ENCODE peak calls at places on chromosomes 11 and 22, in seven cellular contexts. M is HCT116, P is SK-N-SH, U is K562, K is GM12878, O is H1, H is HepG2. Y is an unnamed sample.

GRCh38 chr22:22938672-22939536 is 51.3 kb downstream of the IGLL5 start:
- DNase-seq in H (no peak), P (no peak), M (no peak), O (no peak), K (no peak), U (no peak), Y (no peak)

GRCh38 chr22:24183321-24184031 is 2.2 kb downstream of the SUSD2 start:
- DNase-seq in M (no peak), U (no peak), O (no peak), P (no peak), H (no peak), K (no peak), Y (no peak)

GRCh38 chr22:32079110-32080089 is 36.3 kb downstream of the SLC5A1 start:
- DNase-seq in M (peak; percentile 41), U (no peak), H (no peak), K (no peak), P (no peak), O (peak; percentile 19), Y (peak; percentile 43)

GRCh38 chr11:1139441-1140066 is 18.2 kb upstream of the MUC5AC start:
- DNase-seq in K (no peak), P (no peak), U (no peak), M (no peak), O (no peak), H (no peak), Y (no peak)

GRCh38 chr11:116733959-116734517 is 38.7 kb downstream of the BUD13 start:
- DNase-seq in M (no peak), K (no peak), H (no peak), P (no peak), U (no peak), O (no peak), Y (no peak)

GRCh38 chr11:114027941-114028340 is 31.6 kb upstream of the ZBTB16 start:
- DNase-seq in M (no peak), U (no peak), H (no peak), O (no peak), P (no peak), K (no peak), Y (no peak)

GRCh38 chr11:9158898-9159391 is 67.5 kb upstream of the SCUBE2 start:
- DNase-seq in K (no peak), H (no peak), O (no peak), P (no peak), U (no peak), M (no peak), Y (no peak)

GRCh38 chr22:17785185-17786184 is 11.2 kb upstream of the BID start:
- DNase-seq in K (no peak), U (peak; percentile 86), O (peak; percentile 74), M (peak; percentile 41), H (peak; percentile 72), P (no peak), Y (peak; percentile 82)

GRCh38 chr22:37545703-37546435 is 14.4 kb upstream of the CDC42EP1 start:
- DNase-seq in K (no peak), U (no peak), H (peak; percentile 91), P (no peak), M (no peak), O (peak; percentile 77), Y (peak; percentile 43)

GRCh38 chr22:38953577-38954413 is 3.6 kb upstream of the APOBEC3A start:
- DNase-seq in H (no peak), P (no peak), K (peak; percentile 85), O (no peak), U (no peak), M (no peak), Y (no peak)

GRCh38 chr11:131924001-131924400 is 553.6 kb downstream of the NTM start:
- DNase-seq in U (no peak), O (no peak), K (peak; percentile 16), H (no peak), P (no peak), M (no peak), Y (no peak)

GRCh38 chr11:111336582-111337256 is 38.4 kb downstream of the POU2AF3 start:
- DNase-seq in O (no peak), U (no peak), K (no peak), H (peak; percentile 45), M (no peak), P (no peak), Y (peak; percentile 45)
- TF ChIP-seq JUND in O (no peak), U (no peak), K (no peak), H (no peak), M (no peak), P (no peak), Y (no peak)

GRCh38 chr22:46788426-46789168 is 26.1 kb downstream of the TBC1D22A start:
- DNase-seq in P (no peak), K (no peak), O (no peak), H (no peak), M (no peak), U (no peak), Y (no peak)
- TF ChIP-seq JUND in P (no peak), K (no peak), O (no peak), H (no peak), M (no peak), U (no peak), Y (no peak)

DNA sequence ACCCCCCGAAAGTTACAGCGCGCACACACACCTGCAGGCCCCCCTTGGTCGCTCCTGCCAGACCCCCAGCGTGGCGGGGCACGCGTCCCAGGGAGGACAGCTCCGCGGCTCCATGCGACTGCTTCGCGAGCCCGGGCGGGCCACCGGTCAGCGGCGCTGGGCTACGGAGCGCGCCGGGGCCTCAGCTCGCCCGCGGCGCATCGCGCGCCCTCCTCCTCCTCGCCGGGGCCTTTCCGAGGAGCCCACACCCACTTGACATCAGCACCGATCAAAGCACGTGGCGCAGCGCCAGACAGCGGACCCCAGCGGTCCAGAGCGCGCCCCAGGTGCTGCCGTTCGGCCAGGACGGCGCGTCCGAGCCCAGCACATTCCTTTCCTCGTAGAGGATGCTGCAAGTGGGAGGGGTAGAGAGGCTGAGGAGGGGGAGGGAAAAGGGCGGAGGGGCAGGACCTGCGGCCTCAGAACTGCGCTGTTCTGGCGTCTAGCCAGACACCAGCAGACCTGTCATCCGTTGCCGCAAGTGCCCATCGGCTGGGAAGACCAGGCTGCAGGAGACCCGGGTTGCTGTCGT is 88.6 kb downstream of the PLEKHA7 start:
- DNase-seq in H (peak; percentile 64), M (peak; percentile 29), O (peak; percentile 61), P (peak; percentile 85), K (no peak), U (no peak), Y (peak; percentile 56)
- TF ChIP-seq JUND in H (no peak), M (no peak), O (no peak), P (no peak), K (no peak), U (no peak), Y (no peak)

DNA sequence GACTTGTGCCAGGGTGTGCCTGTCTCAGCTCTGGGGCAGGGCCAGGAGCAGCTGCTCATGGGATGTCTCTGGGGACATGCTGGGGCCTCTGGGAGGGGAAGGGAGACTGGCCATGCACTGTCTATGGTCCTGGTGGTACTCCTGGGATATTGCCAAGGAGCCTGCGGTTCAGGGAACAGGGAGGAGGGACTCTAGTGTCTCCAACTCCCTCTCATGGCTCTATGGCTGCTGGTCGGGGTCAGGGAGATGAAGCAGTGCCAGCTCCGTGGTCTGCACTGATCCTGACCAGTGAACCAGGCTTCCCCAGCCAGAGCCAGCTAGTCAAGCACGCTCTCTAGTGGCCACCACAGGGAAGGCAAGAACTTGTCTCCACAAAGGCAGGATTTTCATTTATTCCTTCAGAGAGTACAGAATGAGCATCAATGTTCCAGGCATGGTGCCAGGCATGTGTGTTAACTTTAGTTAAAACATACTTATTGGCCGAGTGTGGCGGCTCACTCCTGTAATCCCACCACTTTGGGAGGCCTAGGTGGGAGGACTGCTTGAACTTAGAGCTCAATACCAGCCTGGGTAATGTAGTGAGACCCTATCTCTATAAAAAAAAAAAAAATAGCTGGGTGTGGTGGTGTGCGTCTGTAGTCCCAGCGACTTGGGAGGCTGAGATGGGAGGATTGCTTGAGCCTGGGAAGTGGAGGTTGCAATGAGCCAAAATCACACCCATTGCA is 2.5 kb upstream of the BEST1 start:
- DNase-seq in U (peak; percentile 80), O (peak; percentile 60), P (peak; percentile 87), M (peak; percentile 62), K (no peak), H (peak; percentile 73), Y (peak; percentile 86)
- TF ChIP-seq JUND in U (peak; percentile 15), O (no peak), P (no peak), M (no peak), K (no peak), H (no peak), Y (no peak)

DNA sequence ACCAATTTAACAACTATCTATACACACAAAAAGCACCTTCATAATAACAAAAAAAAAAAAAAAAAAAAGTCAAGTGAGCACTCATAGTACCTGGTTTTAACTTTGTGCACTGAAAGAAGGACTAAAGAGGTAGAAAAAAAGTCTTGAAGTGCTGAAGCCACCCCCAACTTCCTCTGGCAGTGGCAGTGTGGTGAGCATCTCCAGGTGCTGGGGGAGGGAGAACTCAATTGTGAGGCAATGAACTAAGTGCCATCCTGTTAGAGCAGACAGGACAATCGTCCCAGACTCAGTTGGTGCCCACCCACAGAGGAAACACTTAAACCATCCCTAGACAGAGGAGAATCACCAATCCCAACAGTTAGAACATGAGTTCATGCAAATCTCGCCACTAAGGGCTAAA is 22.7 kb upstream of the OR52M1 start:
- DNase-seq in H (no peak), O (no peak), M (no peak), K (no peak), U (no peak), P (no peak), Y (no peak)
- TF ChIP-seq JUND in H (no peak), O (no peak), M (no peak), K (no peak), U (no peak), P (no peak), Y (no peak)

GRCh38 chr11:16792426-16792825 is 54.0 kb downstream of the C11orf58 start:
- DNase-seq in K (no peak), P (no peak), M (no peak), H (no peak), U (no peak), O (no peak), Y (no peak)

GRCh38 chr11:16793511-16793910 is 55.1 kb downstream of the C11orf58 start:
- DNase-seq in H (no peak), K (no peak), P (no peak), M (no peak), O (no peak), U (no peak), Y (no peak)

GRCh38 chr11:16794047-16794818 is 55.8 kb downstream of the C11orf58 start:
- DNase-seq in M (no peak), O (no peak), P (no peak), H (no peak), K (no peak), U (no peak), Y (no peak)

GRCh38 chr11:16791494-16791961 is 53.1 kb downstream of the C11orf58 start:
- DNase-seq in O (no peak), P (no peak), U (no peak), M (peak; percentile 62), K (no peak), H (peak; percentile 24), Y (no peak)

DNA sequence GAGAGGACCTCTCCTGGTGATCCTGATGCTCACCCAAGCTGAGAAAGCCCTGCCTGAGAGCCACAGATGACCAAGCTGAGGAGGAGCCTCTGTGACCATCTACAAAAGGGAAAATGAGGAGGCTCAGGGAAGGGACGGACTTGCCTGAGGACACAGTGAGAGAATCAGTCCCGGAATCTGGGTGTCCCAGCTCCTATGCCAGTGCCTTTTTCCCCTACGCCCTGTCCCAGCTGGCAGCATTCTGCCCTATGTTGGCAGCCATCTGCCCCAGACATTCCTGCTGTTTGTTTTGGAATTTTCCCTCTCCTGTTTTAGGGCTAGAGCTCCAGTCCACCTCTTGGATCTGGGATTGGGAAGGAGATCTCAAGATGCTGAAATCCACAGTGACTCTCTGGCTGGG is 54.6 kb downstream of the C11orf58 start:
- DNase-seq in K (no peak), O (no peak), U (no peak), H (no peak), M (no peak), P (no peak), Y (no peak)
- TF ChIP-seq JUND in K (no peak), O (no peak), U (no peak), H (no peak), M (no peak), P (no peak), Y (no peak)

Y was measured in T47D.